ENCODE peak calls at places on chromosomes 16 and 17, in nine cellular contexts. One of them, this sample, is unnamed.

GRCh38 chr16:19708498-19709205 is 9.4 kb downstream of the KNOP1 start:
- DNase-seq in prostate gland: no peak
- DNase-seq in anterior cingulate cortex: no peak
- DNase-seq in lung microvascular endothelial cell: no peak
- DNase-seq in neural progenitor cell: no peak
- DNase-seq in fibroblast of lung: no peak
- DNase-seq in Caki2: no peak
- DNase-seq in activated T-cell treated with anti-CD3 and anti-CD28 coated beads, Interleukin-2, amount 50 U/mL, for 72 hours: no peak
- DNase-seq in left cardiac atrium: no peak
- DNase-seq in this sample: peak

GRCh38 chr16:4351880-4352279 is 759 bp upstream of the PAM16 start:
- DNase-seq in prostate gland: no peak
- DNase-seq in anterior cingulate cortex: no peak
- DNase-seq in lung microvascular endothelial cell: peak
- DNase-seq in neural progenitor cell: no peak
- DNase-seq in fibroblast of lung: no peak
- DNase-seq in Caki2: no peak
- DNase-seq in activated T-cell treated with anti-CD3 and anti-CD28 coated beads, Interleukin-2, amount 50 U/mL, for 72 hours: no peak
- DNase-seq in left cardiac atrium: no peak
- DNase-seq in this sample: no peak

GRCh38 chr17:58191259-58191896 is 1.1 kb upstream of the EPX start:
- DNase-seq in prostate gland: no peak
- DNase-seq in anterior cingulate cortex: no peak
- DNase-seq in lung microvascular endothelial cell: no peak
- DNase-seq in neural progenitor cell: no peak
- DNase-seq in fibroblast of lung: no peak
- DNase-seq in Caki2: no peak
- DNase-seq in activated T-cell treated with anti-CD3 and anti-CD28 coated beads, Interleukin-2, amount 50 U/mL, for 72 hours: no peak
- DNase-seq in left cardiac atrium: no peak
- DNase-seq in this sample: no peak

GRCh38 chr16:15899538-15900100 is 11.2 kb upstream of the CEP20 start:
- DNase-seq in prostate gland: peak
- DNase-seq in anterior cingulate cortex: no peak
- DNase-seq in lung microvascular endothelial cell: peak
- DNase-seq in neural progenitor cell: no peak
- DNase-seq in fibroblast of lung: peak
- DNase-seq in Caki2: peak
- DNase-seq in activated T-cell treated with anti-CD3 and anti-CD28 coated beads, Interleukin-2, amount 50 U/mL, for 72 hours: peak
- DNase-seq in left cardiac atrium: no peak
- DNase-seq in this sample: no peak

GRCh38 chr16:8776193-8776592 is 21.2 kb downstream of the TMEM186 start:
- DNase-seq in prostate gland: peak
- DNase-seq in anterior cingulate cortex: no peak
- DNase-seq in lung microvascular endothelial cell: no peak
- DNase-seq in neural progenitor cell: no peak
- DNase-seq in fibroblast of lung: no peak
- DNase-seq in Caki2: no peak
- DNase-seq in activated T-cell treated with anti-CD3 and anti-CD28 coated beads, Interleukin-2, amount 50 U/mL, for 72 hours: no peak
- DNase-seq in left cardiac atrium: no peak
- DNase-seq in this sample: no peak

GRCh38 chr16:59385953-59386352 is 651.8 kb upstream of the GOT2 start:
- DNase-seq in prostate gland: no peak
- DNase-seq in anterior cingulate cortex: no peak
- DNase-seq in lung microvascular endothelial cell: no peak
- DNase-seq in neural progenitor cell: no peak
- DNase-seq in fibroblast of lung: peak
- DNase-seq in Caki2: peak
- DNase-seq in activated T-cell treated with anti-CD3 and anti-CD28 coated beads, Interleukin-2, amount 50 U/mL, for 72 hours: no peak
- DNase-seq in left cardiac atrium: no peak
- DNase-seq in this sample: no peak

GRCh38 chr16:3751878-3752277 is 34.6 kb upstream of the TRAP1 start:
- DNase-seq in prostate gland: no peak
- DNase-seq in anterior cingulate cortex: no peak
- DNase-seq in lung microvascular endothelial cell: no peak
- DNase-seq in neural progenitor cell: no peak
- DNase-seq in fibroblast of lung: no peak
- DNase-seq in Caki2: no peak
- DNase-seq in activated T-cell treated with anti-CD3 and anti-CD28 coated beads, Interleukin-2, amount 50 U/mL, for 72 hours: no peak
- DNase-seq in left cardiac atrium: no peak
- DNase-seq in this sample: no peak

GRCh38 chr17:82449136-82449882 is 1.2 kb downstream of the CYBC1 start:
- DNase-seq in prostate gland: no peak
- DNase-seq in anterior cingulate cortex: no peak
- DNase-seq in lung microvascular endothelial cell: no peak
- DNase-seq in neural progenitor cell: peak
- DNase-seq in fibroblast of lung: no peak
- DNase-seq in Caki2: no peak
- DNase-seq in activated T-cell treated with anti-CD3 and anti-CD28 coated beads, Interleukin-2, amount 50 U/mL, for 72 hours: peak
- DNase-seq in left cardiac atrium: peak
- DNase-seq in this sample: no peak

GRCh38 chr16:74830646-74831045 is 56.0 kb upstream of the FA2H start:
- DNase-seq in prostate gland: no peak
- DNase-seq in anterior cingulate cortex: no peak
- DNase-seq in lung microvascular endothelial cell: no peak
- DNase-seq in neural progenitor cell: no peak
- DNase-seq in fibroblast of lung: no peak
- DNase-seq in Caki2: no peak
- DNase-seq in activated T-cell treated with anti-CD3 and anti-CD28 coated beads, Interleukin-2, amount 50 U/mL, for 72 hours: no peak
- DNase-seq in left cardiac atrium: no peak
- DNase-seq in this sample: no peak

GRCh38 chr17:80106176-80106575 is 4.8 kb downstream of the GAA start:
- DNase-seq in prostate gland: no peak
- DNase-seq in anterior cingulate cortex: no peak
- DNase-seq in lung microvascular endothelial cell: no peak
- DNase-seq in neural progenitor cell: no peak
- DNase-seq in fibroblast of lung: no peak
- DNase-seq in Caki2: no peak
- DNase-seq in activated T-cell treated with anti-CD3 and anti-CD28 coated beads, Interleukin-2, amount 50 U/mL, for 72 hours: no peak
- DNase-seq in left cardiac atrium: no peak
- DNase-seq in this sample: no peak

GRCh38 chr16:81745704-81746558 is 33.2 kb upstream of the PLCG2 start:
- DNase-seq in prostate gland: peak
- DNase-seq in anterior cingulate cortex: peak
- DNase-seq in lung microvascular endothelial cell: peak
- DNase-seq in neural progenitor cell: peak
- DNase-seq in fibroblast of lung: peak
- DNase-seq in Caki2: peak
- DNase-seq in activated T-cell treated with anti-CD3 and anti-CD28 coated beads, Interleukin-2, amount 50 U/mL, for 72 hours: peak
- DNase-seq in left cardiac atrium: peak
- DNase-seq in this sample: peak

GRCh38 chr16:81510016-81510415 is 65.4 kb downstream of the CMIP start:
- DNase-seq in prostate gland: no peak
- DNase-seq in anterior cingulate cortex: no peak
- DNase-seq in lung microvascular endothelial cell: no peak
- DNase-seq in neural progenitor cell: no peak
- DNase-seq in fibroblast of lung: no peak
- DNase-seq in Caki2: no peak
- DNase-seq in activated T-cell treated with anti-CD3 and anti-CD28 coated beads, Interleukin-2, amount 50 U/mL, for 72 hours: no peak
- DNase-seq in left cardiac atrium: no peak
- DNase-seq in this sample: no peak

GRCh38 chr17:72342582-72343527 is 222.0 kb downstream of the SOX9 start:
- DNase-seq in prostate gland: no peak
- DNase-seq in anterior cingulate cortex: peak
- DNase-seq in lung microvascular endothelial cell: no peak
- DNase-seq in neural progenitor cell: no peak
- DNase-seq in fibroblast of lung: no peak
- DNase-seq in Caki2: peak
- DNase-seq in activated T-cell treated with anti-CD3 and anti-CD28 coated beads, Interleukin-2, amount 50 U/mL, for 72 hours: no peak
- DNase-seq in left cardiac atrium: peak
- DNase-seq in this sample: peak

GRCh38 chr16:76956394-76956793 is 234.6 kb upstream of the MON1B start:
- DNase-seq in prostate gland: no peak
- DNase-seq in anterior cingulate cortex: no peak
- DNase-seq in lung microvascular endothelial cell: no peak
- DNase-seq in neural progenitor cell: no peak
- DNase-seq in fibroblast of lung: peak
- DNase-seq in Caki2: no peak
- DNase-seq in activated T-cell treated with anti-CD3 and anti-CD28 coated beads, Interleukin-2, amount 50 U/mL, for 72 hours: no peak
- DNase-seq in left cardiac atrium: no peak
- DNase-seq in this sample: no peak

GRCh38 chr17:71779482-71779881 is 341.3 kb upstream of the SOX9 start:
- DNase-seq in prostate gland: no peak
- DNase-seq in anterior cingulate cortex: no peak
- DNase-seq in lung microvascular endothelial cell: no peak
- DNase-seq in neural progenitor cell: no peak
- DNase-seq in fibroblast of lung: no peak
- DNase-seq in Caki2: no peak
- DNase-seq in activated T-cell treated with anti-CD3 and anti-CD28 coated beads, Interleukin-2, amount 50 U/mL, for 72 hours: no peak
- DNase-seq in left cardiac atrium: no peak
- DNase-seq in this sample: no peak

GRCh38 chr16:30526823-30527634 is 663 bp upstream of the ZNF768 start:
- DNase-seq in prostate gland: peak
- DNase-seq in anterior cingulate cortex: peak
- DNase-seq in lung microvascular endothelial cell: peak
- DNase-seq in neural progenitor cell: peak
- DNase-seq in fibroblast of lung: peak
- DNase-seq in Caki2: peak
- DNase-seq in activated T-cell treated with anti-CD3 and anti-CD28 coated beads, Interleukin-2, amount 50 U/mL, for 72 hours: peak
- DNase-seq in left cardiac atrium: peak
- DNase-seq in this sample: peak

GRCh38 chr17:18076941-18077340 is 10.8 kb upstream of the DRG2 start:
- DNase-seq in prostate gland: no peak
- DNase-seq in anterior cingulate cortex: no peak
- DNase-seq in lung microvascular endothelial cell: no peak
- DNase-seq in neural progenitor cell: no peak
- DNase-seq in fibroblast of lung: peak
- DNase-seq in Caki2: no peak
- DNase-seq in activated T-cell treated with anti-CD3 and anti-CD28 coated beads, Interleukin-2, amount 50 U/mL, for 72 hours: no peak
- DNase-seq in left cardiac atrium: no peak
- DNase-seq in this sample: no peak

GRCh38 chr17:12995106-12995895 is 22.5 kb downstream of the ELAC2 start:
- DNase-seq in prostate gland: no peak
- DNase-seq in anterior cingulate cortex: no peak
- DNase-seq in lung microvascular endothelial cell: no peak
- DNase-seq in neural progenitor cell: no peak
- DNase-seq in fibroblast of lung: no peak
- DNase-seq in Caki2: no peak
- DNase-seq in activated T-cell treated with anti-CD3 and anti-CD28 coated beads, Interleukin-2, amount 50 U/mL, for 72 hours: no peak
- DNase-seq in left cardiac atrium: no peak
- DNase-seq in this sample: no peak

GRCh38 chr16:57239089-57239488 is 6.0 kb upstream of the ARL2BP start:
- DNase-seq in prostate gland: no peak
- DNase-seq in anterior cingulate cortex: no peak
- DNase-seq in lung microvascular endothelial cell: peak
- DNase-seq in neural progenitor cell: no peak
- DNase-seq in fibroblast of lung: no peak
- DNase-seq in Caki2: no peak
- DNase-seq in activated T-cell treated with anti-CD3 and anti-CD28 coated beads, Interleukin-2, amount 50 U/mL, for 72 hours: no peak
- DNase-seq in left cardiac atrium: no peak
- DNase-seq in this sample: no peak

GRCh38 chr17:45087496-45087975 is 26.4 kb downstream of the NMT1 start:
- DNase-seq in prostate gland: peak
- DNase-seq in anterior cingulate cortex: no peak
- DNase-seq in lung microvascular endothelial cell: no peak
- DNase-seq in neural progenitor cell: no peak
- DNase-seq in fibroblast of lung: peak
- DNase-seq in Caki2: no peak
- DNase-seq in activated T-cell treated with anti-CD3 and anti-CD28 coated beads, Interleukin-2, amount 50 U/mL, for 72 hours: no peak
- DNase-seq in left cardiac atrium: no peak
- DNase-seq in this sample: no peak

GRCh38 chr17:49473900-49474751 is 21.0 kb upstream of the NGFR start:
- DNase-seq in prostate gland: no peak
- DNase-seq in anterior cingulate cortex: no peak
- DNase-seq in lung microvascular endothelial cell: no peak
- DNase-seq in neural progenitor cell: no peak
- DNase-seq in fibroblast of lung: no peak
- DNase-seq in Caki2: no peak
- DNase-seq in activated T-cell treated with anti-CD3 and anti-CD28 coated beads, Interleukin-2, amount 50 U/mL, for 72 hours: no peak
- DNase-seq in left cardiac atrium: no peak
- DNase-seq in this sample: no peak

GRCh38 chr16:89384282-89384681 is 106.1 kb downstream of the ANKRD11 start:
- DNase-seq in prostate gland: no peak
- DNase-seq in anterior cingulate cortex: no peak
- DNase-seq in lung microvascular endothelial cell: no peak
- DNase-seq in neural progenitor cell: no peak
- DNase-seq in fibroblast of lung: no peak
- DNase-seq in Caki2: no peak
- DNase-seq in activated T-cell treated with anti-CD3 and anti-CD28 coated beads, Interleukin-2, amount 50 U/mL, for 72 hours: no peak
- DNase-seq in left cardiac atrium: no peak
- DNase-seq in this sample: no peak

GRCh38 chr16:52680993-52681392 is 134.1 kb upstream of the TOX3 start:
- DNase-seq in prostate gland: no peak
- DNase-seq in anterior cingulate cortex: no peak
- DNase-seq in lung microvascular endothelial cell: no peak
- DNase-seq in neural progenitor cell: no peak
- DNase-seq in fibroblast of lung: no peak
- DNase-seq in Caki2: no peak
- DNase-seq in activated T-cell treated with anti-CD3 and anti-CD28 coated beads, Interleukin-2, amount 50 U/mL, for 72 hours: no peak
- DNase-seq in left cardiac atrium: no peak
- DNase-seq in this sample: no peak

GRCh38 chr17:83183150-83183820 is 103.9 kb downstream of the METRNL start:
- DNase-seq in prostate gland: no peak
- DNase-seq in anterior cingulate cortex: no peak
- DNase-seq in lung microvascular endothelial cell: no peak
- DNase-seq in neural progenitor cell: no peak
- DNase-seq in fibroblast of lung: no peak
- DNase-seq in Caki2: no peak
- DNase-seq in activated T-cell treated with anti-CD3 and anti-CD28 coated beads, Interleukin-2, amount 50 U/mL, for 72 hours: no peak
- DNase-seq in left cardiac atrium: no peak
- DNase-seq in this sample: no peak

GRCh38 chr16:69057400-69058378 is 47.8 kb upstream of the HAS3 start:
- DNase-seq in prostate gland: peak
- DNase-seq in anterior cingulate cortex: no peak
- DNase-seq in lung microvascular endothelial cell: peak
- DNase-seq in neural progenitor cell: no peak
- DNase-seq in fibroblast of lung: peak
- DNase-seq in Caki2: peak
- DNase-seq in activated T-cell treated with anti-CD3 and anti-CD28 coated beads, Interleukin-2, amount 50 U/mL, for 72 hours: no peak
- DNase-seq in left cardiac atrium: no peak
- DNase-seq in this sample: no peak

GRCh38 chr16:80932725-80933124 is 74.0 kb downstream of the CMC2 start:
- DNase-seq in prostate gland: peak
- DNase-seq in anterior cingulate cortex: no peak
- DNase-seq in lung microvascular endothelial cell: peak
- DNase-seq in neural progenitor cell: no peak
- DNase-seq in fibroblast of lung: peak
- DNase-seq in Caki2: peak
- DNase-seq in activated T-cell treated with anti-CD3 and anti-CD28 coated beads, Interleukin-2, amount 50 U/mL, for 72 hours: no peak
- DNase-seq in left cardiac atrium: peak
- DNase-seq in this sample: peak

GRCh38 chr17:15513058-15513858 is 45.8 kb upstream of the CDRT4 start:
- DNase-seq in prostate gland: no peak
- DNase-seq in anterior cingulate cortex: no peak
- DNase-seq in lung microvascular endothelial cell: no peak
- DNase-seq in neural progenitor cell: no peak
- DNase-seq in fibroblast of lung: peak
- DNase-seq in Caki2: no peak
- DNase-seq in activated T-cell treated with anti-CD3 and anti-CD28 coated beads, Interleukin-2, amount 50 U/mL, for 72 hours: no peak
- DNase-seq in left cardiac atrium: no peak
- DNase-seq in this sample: no peak

GRCh38 chr16:79261461-79261860 is 339.1 kb downstream of the MAF start:
- DNase-seq in prostate gland: no peak
- DNase-seq in anterior cingulate cortex: no peak
- DNase-seq in lung microvascular endothelial cell: no peak
- DNase-seq in neural progenitor cell: peak
- DNase-seq in fibroblast of lung: no peak
- DNase-seq in Caki2: peak
- DNase-seq in activated T-cell treated with anti-CD3 and anti-CD28 coated beads, Interleukin-2, amount 50 U/mL, for 72 hours: peak
- DNase-seq in left cardiac atrium: peak
- DNase-seq in this sample: peak

GRCh38 chr16:71347146-71347545 is 11.4 kb upstream of the CALB2 start:
- DNase-seq in prostate gland: no peak
- DNase-seq in anterior cingulate cortex: no peak
- DNase-seq in lung microvascular endothelial cell: no peak
- DNase-seq in neural progenitor cell: no peak
- DNase-seq in fibroblast of lung: no peak
- DNase-seq in Caki2: no peak
- DNase-seq in activated T-cell treated with anti-CD3 and anti-CD28 coated beads, Interleukin-2, amount 50 U/mL, for 72 hours: no peak
- DNase-seq in left cardiac atrium: no peak
- DNase-seq in this sample: no peak

GRCh38 chr16:70749681-70750601 is 51.0 kb downstream of the VAC14 start:
- DNase-seq in prostate gland: no peak
- DNase-seq in anterior cingulate cortex: peak
- DNase-seq in lung microvascular endothelial cell: no peak
- DNase-seq in neural progenitor cell: peak
- DNase-seq in fibroblast of lung: peak
- DNase-seq in Caki2: peak
- DNase-seq in activated T-cell treated with anti-CD3 and anti-CD28 coated beads, Interleukin-2, amount 50 U/mL, for 72 hours: no peak
- DNase-seq in left cardiac atrium: no peak
- DNase-seq in this sample: peak

GRCh38 chr17:50541916-50542688 is 4.9 kb upstream of the SPATA20 start:
- DNase-seq in prostate gland: peak
- DNase-seq in anterior cingulate cortex: peak
- DNase-seq in lung microvascular endothelial cell: peak
- DNase-seq in neural progenitor cell: peak
- DNase-seq in fibroblast of lung: peak
- DNase-seq in Caki2: peak
- DNase-seq in activated T-cell treated with anti-CD3 and anti-CD28 coated beads, Interleukin-2, amount 50 U/mL, for 72 hours: peak
- DNase-seq in left cardiac atrium: peak
- DNase-seq in this sample: peak

This sample was measured in nephron progenitor cell.